ENCODE peak calls at places on chromosomes 16 and 17, in four cellular contexts. G is IMR-90, R is tibial nerve, H is spleen. C is an unnamed sample.

GRCh38 chr16:16021988-16022682 is 72.7 kb downstream of the ABCC1 start:
- DNase-seq in H (peak), G (peak), R (peak), C (peak)

GRCh38 chr16:979859-980594 is 1.5 kb upstream of the SOX8 start:
- DNase-seq in R (no peak), H (no peak), G (no peak), C (no peak)

GRCh38 chr16:87666919-87667318 is 64.6 kb downstream of the JPH3 start:
- DNase-seq in G (no peak), H (no peak), R (no peak), C (no peak)

GRCh38 chr16:67674851-67675578 is 8.4 kb downstream of the C16orf86 start:
- DNase-seq in H (peak), G (no peak), R (no peak), C (no peak)

GRCh38 chr17:54754560-54754959 is 146.1 kb upstream of the TOM1L1 start:
- DNase-seq in H (peak), R (no peak), G (no peak), C (no peak)

GRCh38 chr17:3962217-3963069 is 1.8 kb downstream of the ATP2A3 start:
- DNase-seq in R (no peak), H (no peak), G (no peak), C (no peak)

GRCh38 chr16:70381604-70382342 is 35.1 kb downstream of the DDX19A start:
- DNase-seq in G (no peak), R (peak), H (no peak), C (no peak)

GRCh38 chr17:73393381-73393780 is 81.6 kb upstream of the CDC42EP4 start:
- DNase-seq in G (no peak), H (no peak), R (no peak), C (no peak)

GRCh38 chr17:82932146-82933005 is 92.6 kb upstream of the ZNF750 start:
- DNase-seq in R (no peak), H (peak), G (peak), C (no peak)

GRCh38 chr16:66293207-66293735 is 73.2 kb upstream of the CDH5 start:
- DNase-seq in G (no peak), R (no peak), H (peak), C (no peak)

GRCh38 chr17:83198366-83199341 is 119.2 kb downstream of the METRNL start:
- DNase-seq in H (peak), G (no peak), R (peak), C (no peak)

DNA sequence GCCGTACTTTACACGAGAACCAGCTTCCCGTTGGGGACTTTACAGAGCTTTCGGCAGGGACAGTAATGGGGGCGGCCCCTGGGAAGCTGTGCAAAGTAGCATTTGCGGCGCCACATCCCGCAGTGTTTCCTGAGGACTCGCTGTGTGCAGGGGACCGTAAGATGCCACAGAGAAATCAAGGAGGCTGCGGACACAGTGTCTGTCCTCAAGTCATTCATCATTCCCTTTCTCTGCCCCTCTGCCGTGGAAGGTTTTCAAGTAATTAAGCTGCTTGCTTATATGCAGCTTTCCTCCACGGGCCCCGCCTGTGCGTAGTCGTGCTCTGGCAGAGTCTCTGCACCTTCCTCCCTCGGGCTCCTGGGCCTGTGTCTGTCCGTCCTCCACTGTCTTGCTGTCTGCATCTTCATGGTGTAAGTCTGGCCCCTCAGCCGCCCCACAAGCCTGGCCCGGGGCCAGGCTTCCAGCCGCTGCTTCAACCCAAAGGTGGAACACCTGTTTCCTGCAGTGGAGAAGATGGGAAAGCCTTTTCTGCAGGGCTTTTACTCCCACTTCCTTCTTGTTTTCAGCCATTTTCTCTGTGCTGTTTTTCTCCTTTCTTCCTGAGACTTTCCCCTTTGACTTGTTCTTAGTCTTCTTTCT is 216.9 kb upstream of the CHMP6 start:
- DNase-seq in H (no peak), R (no peak), G (no peak), C (no peak)
- H3K27ac ChIP-seq in H (peak), R (no peak), G (no peak), C (no peak)

GRCh38 chr17:66386789-66387351 is 84.5 kb downstream of the PRKCA start:
- DNase-seq in H (no peak), R (no peak), G (no peak), C (no peak)

GRCh38 chr17:66383353-66383752 is 80.9 kb downstream of the PRKCA start:
- DNase-seq in R (no peak), H (no peak), G (peak), C (no peak)

GRCh38 chr17:66378296-66378695 is 75.9 kb downstream of the PRKCA start:
- DNase-seq in R (no peak), H (no peak), G (peak), C (no peak)

GRCh38 chr17:66379539-66379938 is 77.1 kb downstream of the PRKCA start:
- DNase-seq in H (no peak), R (no peak), G (no peak), C (no peak)

GRCh38 chr17:66381701-66382362 is 79.4 kb downstream of the PRKCA start:
- DNase-seq in R (no peak), G (no peak), H (no peak), C (no peak)
- H3K27ac ChIP-seq in R (no peak), G (no peak), H (no peak), C (no peak)

DNA sequence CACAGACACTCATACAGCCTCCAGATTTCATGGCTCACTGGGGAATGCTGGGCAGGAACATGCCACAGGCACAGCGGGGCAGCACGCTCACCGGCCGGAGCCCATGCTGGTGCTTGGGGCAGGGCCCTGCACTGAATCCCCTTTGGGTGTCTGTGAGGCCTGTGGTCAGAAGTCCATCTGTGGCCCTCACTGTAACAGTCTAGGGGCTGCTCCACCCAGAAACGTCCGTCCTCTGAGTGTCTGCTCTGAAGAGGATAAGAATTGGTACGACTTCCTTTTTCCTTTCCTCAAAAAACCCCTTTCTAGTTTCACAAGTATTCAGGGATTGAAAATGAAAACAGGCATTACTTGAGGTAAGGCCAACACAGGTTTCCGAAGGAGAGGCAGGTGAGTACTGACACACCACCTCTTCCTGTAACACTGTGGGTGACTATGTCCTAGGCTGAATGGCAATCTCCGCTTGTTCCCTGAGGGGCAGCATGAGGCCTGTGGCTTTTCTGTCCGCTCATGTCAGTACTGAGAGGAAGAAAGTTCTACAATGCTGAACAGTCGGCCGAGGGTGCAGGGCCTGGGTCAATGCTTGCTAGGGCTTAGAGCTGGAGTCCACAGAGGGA is 42.5 kb downstream of the TMEM11 start:
- DNase-seq in R (no peak), G (no peak), H (peak), C (no peak)
- H3K27ac ChIP-seq in R (no peak), G (no peak), H (peak), C (no peak)

GRCh38 chr17:1715803-1716075 is 5.6 kb upstream of the TLCD2 start:
- DNase-seq in H (no peak), R (no peak), G (no peak), C (no peak)
- H3K27ac ChIP-seq in H (peak), R (peak), G (peak), C (peak)

GRCh38 chr17:61249649-61250301 is 149.9 kb upstream of the TBX2 start:
- DNase-seq in R (no peak), G (no peak), H (no peak), C (no peak)
- H3K27ac ChIP-seq in R (peak), G (peak), H (peak), C (no peak)

GRCh38 chr17:44924107-44924544 is 8.8 kb upstream of the GFAP start:
- DNase-seq in R (no peak), G (no peak), H (peak), C (no peak)
- H3K27ac ChIP-seq in R (no peak), G (no peak), H (no peak), C (no peak)

GRCh38 chr17:57106836-57107497 is 21.9 kb downstream of the AKAP1 start:
- DNase-seq in H (no peak), G (no peak), R (no peak), C (no peak)
- H3K27ac ChIP-seq in H (no peak), G (no peak), R (no peak), C (no peak)

DNA sequence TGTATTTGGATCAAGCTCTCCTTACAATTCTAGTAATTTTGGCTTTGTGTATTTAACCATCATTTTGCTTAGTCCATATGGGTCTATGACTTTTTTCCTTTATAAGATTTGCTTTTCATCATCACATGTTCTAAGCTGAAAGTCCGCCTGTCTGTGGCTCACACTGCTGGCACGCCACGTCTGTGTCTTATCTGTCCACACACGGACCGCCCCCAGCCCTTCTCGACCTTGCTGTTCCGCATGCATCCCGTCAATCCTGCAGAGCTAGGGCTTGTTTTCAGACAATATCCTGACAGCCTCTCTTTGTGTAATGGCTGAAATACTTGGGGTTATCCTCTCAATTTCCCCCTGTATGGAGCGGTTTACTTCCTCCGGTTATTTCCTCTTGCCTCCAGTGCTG is 8.5 kb upstream of the ALDH3A1 start:
- DNase-seq in G (no peak), H (peak), R (no peak), C (no peak)
- H3K27ac ChIP-seq in G (no peak), H (no peak), R (no peak), C (no peak)